ENCODE peak calls at places on chromosomes 4 and X, in ten cellular contexts. Q is Peyer's patch; B is naive thymus-derived CD4-positive, alpha-beta T cell; X is activated CD4-positive, alpha-beta T cell treated with anti-CD3 and anti-CD28 coated beads for 4 hours; L is caudate nucleus; A is AG10803; E is body of pancreas; Z is right atrium auricular region; S is stromal cell of bone marrow; J is sigmoid colon. U is an unnamed sample.

GRCh38 chr4:157221895-157222763 is 1.6 kb downstream of the GRIA2 start:
- DNase-seq in Q (peak; percentile 39), B (no peak), X (no peak), L (no peak), A (no peak), E (peak; percentile 46), Z (no peak), S (no peak), J (no peak), U (peak; percentile 62)

GRCh38 chr4:116302990-116303735 is 782.2 kb downstream of the TRAM1L1 start:
- DNase-seq in Q (no peak), B (no peak), X (no peak), L (no peak), A (no peak), E (no peak), Z (no peak), S (no peak), J (no peak), U (no peak)

GRCh38 chrX:10660171-10660570 is 39.8 kb upstream of the MID1 start:
- DNase-seq in Q (no peak), B (no peak), X (no peak), L (no peak), A (no peak), E (no peak), Z (no peak), S (no peak), J (no peak), U (no peak)

GRCh38 chr4:100591156-100591876 is 73.5 kb upstream of the EMCN start:
- DNase-seq in Q (no peak), B (no peak), X (no peak), L (no peak), A (no peak), E (peak; percentile 92), Z (no peak), S (no peak), J (peak; percentile 72), U (peak; percentile 62)

GRCh38 chrX:104137496-104137895 is 19.3 kb downstream of the SLC25A53 start:
- DNase-seq in Q (no peak), B (no peak), X (no peak), L (no peak), A (peak; percentile 21), E (no peak), Z (no peak), S (no peak), J (no peak), U (no peak)

GRCh38 chrX:10045327-10046000 is 78.3 kb downstream of the CLDN34 start:
- DNase-seq in Q (no peak), B (no peak), X (no peak), L (no peak), A (no peak), E (peak; percentile 61), Z (peak; percentile 68), S (no peak), J (no peak), U (no peak)

GRCh38 chr4:177229331-177229730 is 80.3 kb upstream of the NEIL3 start:
- DNase-seq in Q (no peak), B (no peak), X (no peak), L (no peak), A (no peak), E (no peak), Z (no peak), S (no peak), J (no peak), U (no peak)

GRCh38 chrX:136589966-136590365 is 58.0 kb downstream of the VGLL1 start:
- DNase-seq in Q (no peak), B (no peak), X (no peak), L (no peak), A (no peak), E (no peak), Z (no peak), S (no peak), J (no peak), U (no peak)

GRCh38 chr4:86972997-86973396 is 38.2 kb downstream of the AFF1 start:
- DNase-seq in Q (no peak), B (no peak), X (no peak), L (no peak), A (no peak), E (peak; percentile 91), Z (no peak), S (no peak), J (no peak), U (peak; percentile 62)

GRCh38 chr4:147596976-147597375 is 20.2 kb upstream of the TMEM184C start:
- DNase-seq in Q (no peak), B (no peak), X (no peak), L (no peak), A (peak; percentile 88), E (peak; percentile 75), Z (no peak), S (no peak), J (no peak), U (no peak)

GRCh38 chr4:40401646-40402045 is 66.5 kb downstream of the CHRNA9 start:
- DNase-seq in Q (no peak), B (no peak), X (no peak), L (no peak), A (no peak), E (no peak), Z (no peak), S (no peak), J (no peak), U (no peak)

GRCh38 chr4:23022032-23022431 is 329.3 kb downstream of the GBA3 start:
- DNase-seq in Q (no peak), B (no peak), X (no peak), L (no peak), A (peak; percentile 98), E (no peak), Z (no peak), S (peak; percentile 86), J (no peak), U (no peak)

GRCh38 chrX:30196322-30196721 is 19.0 kb upstream of the MAGEB2 start:
- DNase-seq in Q (no peak), B (no peak), X (no peak), L (no peak), A (no peak), E (no peak), Z (no peak), S (no peak), J (no peak), U (peak; percentile 1)

GRCh38 chr4:94671113-94671512 is 86.6 kb upstream of the BMPR1B start:
- DNase-seq in Q (no peak), B (no peak), X (no peak), L (no peak), A (no peak), E (no peak), Z (no peak), S (no peak), J (no peak), U (no peak)

GRCh38 chrX:69618803-69619202 is 2.9 kb downstream of the EDA start:
- DNase-seq in Q (no peak), B (peak; percentile 4), X (peak; percentile 1), L (no peak), A (peak; percentile 3), E (peak; percentile 30), Z (no peak), S (peak; percentile 3), J (no peak), U (peak; percentile 12)

GRCh38 chr4:147984065-147984777 is 252.3 kb downstream of the ARHGAP10 start:
- DNase-seq in Q (no peak), B (peak; percentile 7), X (peak; percentile 4), L (no peak), A (peak; percentile 51), E (no peak), Z (no peak), S (no peak), J (no peak), U (peak; percentile 4)

GRCh38 chr4:26212528-26212927 is 108.3 kb upstream of the RBPJ start:
- DNase-seq in Q (no peak), B (no peak), X (no peak), L (no peak), A (no peak), E (no peak), Z (no peak), S (no peak), J (no peak), U (no peak)

GRCh38 chrX:54044126-54044876 is at the start of gene PHF8:
- DNase-seq in Q (peak; percentile 94), B (peak; percentile 94), X (peak; percentile 91), L (peak; percentile 11), A (peak; percentile 92), E (peak; percentile 97), Z (peak; percentile 94), S (peak; percentile 83), J (peak; percentile 97), U (peak; percentile 94)

GRCh38 chr4:153153339-153153851 is 50.8 kb upstream of the TRIM2 start:
- DNase-seq in Q (peak; percentile 77), B (peak; percentile 78), X (peak; percentile 73), L (no peak), A (peak; percentile 42), E (peak; percentile 57), Z (no peak), S (no peak), J (no peak), U (peak; percentile 75)

GRCh38 chr4:110865611-110866254 is 242.9 kb upstream of the PITX2 start:
- DNase-seq in Q (no peak), B (no peak), X (no peak), L (no peak), A (peak; percentile 91), E (no peak), Z (no peak), S (peak; percentile 67), J (no peak), U (no peak)

GRCh38 chrX:13607356-13607995 is 38.1 kb downstream of the EGFL6 start:
- DNase-seq in Q (no peak), B (no peak), X (no peak), L (no peak), A (no peak), E (no peak), Z (no peak), S (no peak), J (no peak), U (no peak)

GRCh38 chrX:71547339-71547738 is 14.4 kb downstream of the OGT start:
- DNase-seq in Q (no peak), B (no peak), X (no peak), L (no peak), A (no peak), E (no peak), Z (no peak), S (no peak), J (no peak), U (no peak)

GRCh38 chr4:78136109-78137081 is 79.3 kb downstream of the FRAS1 start:
- DNase-seq in Q (no peak), B (no peak), X (no peak), L (no peak), A (no peak), E (no peak), Z (no peak), S (no peak), J (no peak), U (no peak)

U was measured in NCI-H345.